ENCODE peak calls at places on chromosomes 13 and 19, in five cellular contexts. D, V, J, T and E are unnamed samples.

GRCh38 chr19:46350758-46351159 is 3.9 kb downstream of the PPP5C start:
- DNase-seq in D (no peak), V (peak; percentile 46), J (no peak), T (no peak), E (peak; percentile 58)

GRCh38 chr19:32255566-32256295 is 89.7 kb upstream of the ZNF507 start:
- DNase-seq in D (no peak), V (no peak), J (no peak), T (no peak), E (no peak)

GRCh38 chr13:29428310-29428991 is 167.0 kb downstream of the SLC7A1 start:
- DNase-seq in D (peak; percentile 20), V (peak; percentile 14), J (no peak), T (no peak), E (no peak)

GRCh38 chr13:19596960-19597361 is 35.6 kb upstream of the TPTE2 start:
- DNase-seq in D (no peak), V (no peak), J (no peak), T (no peak), E (no peak)

GRCh38 chr13:27208514-27208913 is 36.9 kb upstream of the USP12 start:
- DNase-seq in D (no peak), V (no peak), J (no peak), T (no peak), E (no peak)

GRCh38 chr19:23771761-23772667 is 13.3 kb upstream of the ZNF681 start:
- DNase-seq in D (no peak), V (no peak), J (no peak), T (no peak), E (no peak)

GRCh38 chr19:14366529-14366928 is 14.7 kb upstream of the ADGRE5 start:
- DNase-seq in D (no peak), V (peak; percentile 85), J (peak; percentile 80), T (peak; percentile 80), E (peak; percentile 93)

GRCh38 chr13:108676620-108677019 is 47.2 kb downstream of the MYO16 start:
- DNase-seq in D (no peak), V (no peak), J (no peak), T (no peak), E (no peak)

GRCh38 chr19:50460161-50460765 is 16.0 kb upstream of the EMC10 start:
- DNase-seq in D (no peak), V (peak; percentile 77), J (no peak), T (no peak), E (no peak)

GRCh38 chr19:17648786-17649185 is 39.4 kb downstream of the UNC13A start:
- DNase-seq in D (no peak), V (no peak), J (no peak), T (no peak), E (no peak)

GRCh38 chr13:83929147-83929546 is 46.9 kb upstream of the SLITRK1 start:
- DNase-seq in D (no peak), V (no peak), J (no peak), T (no peak), E (no peak)

GRCh38 chr19:10288662-10289166 is 1.0 kb upstream of the ICAM5 start:
- DNase-seq in D (no peak), V (peak; percentile 44), J (no peak), T (no peak), E (no peak)

GRCh38 chr13:109494955-109495354 is 291.4 kb downstream of the IRS2 start:
- DNase-seq in D (no peak), V (no peak), J (no peak), T (no peak), E (no peak)

GRCh38 chr19:17981611-17982010 is 14.7 kb downstream of the KCNN1 start:
- DNase-seq in D (no peak), V (no peak), J (no peak), T (no peak), E (no peak)

GRCh38 chr13:45482571-45483173 is 17.9 kb downstream of the COG3 start:
- DNase-seq in D (no peak), V (no peak), J (no peak), T (no peak), E (no peak)

GRCh38 chr13:111505175-111505777 is 184.8 kb downstream of the TEX29 start:
- DNase-seq in D (no peak), V (no peak), J (no peak), T (no peak), E (no peak)

GRCh38 chr19:37997911-37998344 is 90.9 kb downstream of the SIPA1L3 start:
- DNase-seq in D (no peak), V (no peak), J (no peak), T (peak; percentile 6), E (no peak)

GRCh38 chr19:55345101-55345817 is 5.6 kb downstream of the KMT5C start:
- DNase-seq in D (no peak), V (no peak), J (no peak), T (no peak), E (no peak)

GRCh38 chr19:2768365-2769132 is 14.5 kb downstream of the SGTA start:
- DNase-seq in D (no peak), V (no peak), J (no peak), T (no peak), E (no peak)

GRCh38 chr19:21092107-21092506 is 10.1 kb downstream of the ZNF714 start:
- DNase-seq in D (no peak), V (no peak), J (no peak), T (no peak), E (no peak)

GRCh38 chr13:24681930-24682329 is 1.7 kb downstream of the ATP12A start:
- DNase-seq in D (no peak), V (no peak), J (no peak), T (no peak), E (no peak)

GRCh38 chr19:2054763-2055162 is 3.7 kb upstream of the MKNK2 start:
- DNase-seq in D (no peak), V (no peak), J (no peak), T (no peak), E (no peak)

GRCh38 chr19:38412961-38413360 is 10.1 kb downstream of the FAM98C start:
- DNase-seq in D (no peak), V (no peak), J (no peak), T (no peak), E (no peak)